ENCODE peak calls at places on chromosomes 13 and 19, in eight cellular contexts. I is mucosa of descending colon; J is naive thymus-derived CD4-positive, alpha-beta T cell; V is stimulated activated CD8-positive, alpha-beta memory T cell treated with anti-CD3 and anti-CD28 coated beads, Interleukin-15, amount 100 ng/mL, for 4 hours; K is epithelial cell of proximal tubule; T is upper lobe of right lung; E is activated CD8-positive, alpha-beta memory T cell treated with anti-CD3 and anti-CD28 coated beads for 48 hours; Y is renal cortical epithelial cell. A is an unnamed sample.

GRCh38 chr13:68888832-68889231 is 1218.8 kb upstream of the ATXN8OS start:
- DNase-seq in I (no peak), J (no peak), V (no peak), K (no peak), T (no peak), E (no peak), Y (no peak), A (no peak)

GRCh38 chr19:12965017-12965811 is 4.2 kb upstream of the DAND5 start:
- DNase-seq in I (peak), J (peak), V (peak), K (no peak), T (peak), E (peak), Y (no peak), A (no peak)

GRCh38 chr13:98504371-98504963 is 72.4 kb downstream of the STK24 start:
- DNase-seq in I (no peak), J (no peak), V (no peak), K (no peak), T (peak), E (no peak), Y (no peak), A (no peak)

GRCh38 chr13:42803563-42804212 is 22.3 kb downstream of the FAM216B start:
- DNase-seq in I (no peak), J (no peak), V (no peak), K (no peak), T (no peak), E (no peak), Y (no peak), A (no peak)

GRCh38 chr13:50075619-50076097 is 60.4 kb downstream of the KCNRG start:
- DNase-seq in I (no peak), J (no peak), V (no peak), K (no peak), T (no peak), E (no peak), Y (no peak), A (no peak)

GRCh38 chr19:3612901-3613741 is 6.4 kb upstream of the TBXA2R start:
- DNase-seq in I (no peak), J (no peak), V (no peak), K (no peak), T (no peak), E (no peak), Y (no peak), A (no peak)

GRCh38 chr13:24888291-24888931 is 124.4 kb downstream of the RNF17 start:
- DNase-seq in I (no peak), J (no peak), V (no peak), K (no peak), T (no peak), E (no peak), Y (no peak), A (no peak)

GRCh38 chr19:38351865-38352395 is 16.3 kb downstream of the CATSPERG start:
- DNase-seq in I (no peak), J (no peak), V (no peak), K (no peak), T (no peak), E (no peak), Y (no peak), A (no peak)

GRCh38 chr13:79741006-79741405 is 260.1 kb downstream of the NDFIP2 start:
- DNase-seq in I (no peak), J (no peak), V (no peak), K (peak), T (no peak), E (no peak), Y (peak), A (no peak)

GRCh38 chr13:109610517-109610916 is 175.9 kb downstream of the IRS2 start:
- DNase-seq in I (peak), J (peak), V (no peak), K (no peak), T (peak), E (no peak), Y (no peak), A (no peak)

GRCh38 chr13:42849200-42849599 is 67.8 kb downstream of the FAM216B start:
- DNase-seq in I (no peak), J (no peak), V (no peak), K (no peak), T (no peak), E (no peak), Y (no peak), A (no peak)

GRCh38 chr13:62643007-62643483 is 1227.4 kb upstream of the PCDH20 start:
- DNase-seq in I (no peak), J (no peak), V (no peak), K (peak), T (no peak), E (no peak), Y (peak), A (no peak)

GRCh38 chr13:29803221-29803620 is 47.2 kb downstream of the UBL3 start:
- DNase-seq in I (no peak), J (no peak), V (no peak), K (no peak), T (no peak), E (no peak), Y (no peak), A (no peak)

GRCh38 chr19:49324801-49325491 is at the start of gene SLC6A16:
- DNase-seq in I (no peak), J (no peak), V (no peak), K (no peak), T (peak), E (no peak), Y (no peak), A (no peak)

GRCh38 chr19:41701401-41702075 is 6.9 kb upstream of the CEACAM5 start:
- DNase-seq in I (peak), J (no peak), V (no peak), K (no peak), T (peak), E (no peak), Y (no peak), A (no peak)

GRCh38 chr13:70171151-70171550 is 62.9 kb upstream of the KLHL1 start:
- DNase-seq in I (peak), J (no peak), V (no peak), K (no peak), T (no peak), E (no peak), Y (peak), A (no peak)

GRCh38 chr13:91014696-91015095 is 332.8 kb upstream of the MIR17HG start:
- DNase-seq in I (no peak), J (no peak), V (no peak), K (no peak), T (no peak), E (no peak), Y (no peak), A (no peak)

GRCh38 chr13:20403826-20404225 is 121.8 kb downstream of the CRYL1 start:
- DNase-seq in I (no peak), J (no peak), V (no peak), K (no peak), T (no peak), E (no peak), Y (no peak), A (no peak)

GRCh38 chr19:30249911-30250310 is 122.3 kb upstream of the ZNF536 start:
- DNase-seq in I (no peak), J (no peak), V (no peak), K (no peak), T (no peak), E (no peak), Y (no peak), A (no peak)

A was measured in SIG-M5.